ENCODE peak calls at places on chromosomes 12 and 14, in ten cellular contexts. T, D, R, P, M, B, Z, J, N and Y are unnamed samples.

GRCh38 chr14:22838631-22839041 is 2.3 kb downstream of the MMP14 start:
- DNase-seq in T (peak), D (no peak), R (no peak), P (no peak), M (no peak), B (no peak), Z (peak), J (no peak), N (no peak), Y (no peak)

GRCh38 chr14:105467249-105467941 is 7.2 kb upstream of the CRIP2 start:
- DNase-seq in T (no peak), D (no peak), R (no peak), P (no peak), M (no peak), B (no peak), Z (no peak), J (no peak), N (no peak), Y (no peak)

GRCh38 chr12:6603095-6603567 is 4.0 kb downstream of the CHD4 start:
- DNase-seq in T (no peak), D (peak), R (no peak), P (no peak), M (peak), B (peak), Z (peak), J (no peak), N (no peak), Y (no peak)

GRCh38 chr12:127678945-127679344 is 588.0 kb upstream of the TMEM132C start:
- DNase-seq in T (no peak), D (no peak), R (no peak), P (no peak), M (no peak), B (no peak), Z (no peak), J (no peak), N (no peak), Y (no peak)

GRCh38 chr14:59483819-59484610 is at the start of the genes JKAMP and L3HYPDH:
- DNase-seq in T (peak), D (peak), R (peak), P (peak), M (peak), B (peak), Z (peak), J (peak), N (peak), Y (peak)

GRCh38 chr12:64332938-64333337 is 57.6 kb downstream of the C12orf56 start:
- DNase-seq in T (no peak), D (no peak), R (no peak), P (no peak), M (no peak), B (no peak), Z (peak), J (no peak), N (no peak), Y (no peak)

GRCh38 chr12:51442324-51442723 is 17.7 kb downstream of the SLC4A8 start:
- DNase-seq in T (no peak), D (no peak), R (peak), P (no peak), M (no peak), B (no peak), Z (no peak), J (no peak), N (no peak), Y (no peak)

GRCh38 chr12:4628406-4628805 is 20.4 kb downstream of the AKAP3 start:
- DNase-seq in T (no peak), D (no peak), R (no peak), P (no peak), M (no peak), B (no peak), Z (no peak), J (no peak), N (no peak), Y (no peak)

GRCh38 chr12:79547735-79548347 is 142.9 kb downstream of the PAWR start:
- DNase-seq in T (peak), D (peak), R (peak), P (no peak), M (no peak), B (no peak), Z (peak), J (no peak), N (no peak), Y (no peak)

GRCh38 chr12:131736807-131737484 is 26.1 kb downstream of the SFSWAP start:
- DNase-seq in T (no peak), D (no peak), R (no peak), P (no peak), M (no peak), B (no peak), Z (peak), J (no peak), N (no peak), Y (no peak)

GRCh38 chr14:74510955-74511354 is 17.4 kb downstream of the ISCA2 start:
- DNase-seq in T (no peak), D (no peak), R (no peak), P (no peak), M (no peak), B (no peak), Z (peak), J (no peak), N (no peak), Y (no peak)

GRCh38 chr12:56593909-56594621 is 36.1 kb downstream of the BAZ2A start:
- DNase-seq in T (peak), D (peak), R (no peak), P (peak), M (peak), B (peak), Z (peak), J (peak), N (no peak), Y (peak)

GRCh38 chr12:128763395-128763794 is 60.4 kb downstream of the SLC15A4 start:
- DNase-seq in T (no peak), D (no peak), R (no peak), P (peak), M (no peak), B (no peak), Z (no peak), J (no peak), N (no peak), Y (no peak)

GRCh38 chr12:115763376-115763775 is 514.1 kb downstream of the MED13L start:
- DNase-seq in T (no peak), D (no peak), R (peak), P (no peak), M (no peak), B (no peak), Z (no peak), J (no peak), N (no peak), Y (no peak)